ENCODE peak calls at places on chromosomes 6 and 20, in nine cellular contexts. I is choroid plexus epithelial cell, H is Right ventricle myocardium superior, G is activated gamma-delta T cell treated with Interleukin-2 at 50 U/mL for 16 hours, C is GM19239, Y is HTR-8/SVneo, S is kidney tubule cell, E is NCI-H460, O is ACHN. N is an unnamed sample.

GRCh38 chr6:129490551-129491245 is 219.3 kb downstream of the ARHGAP18 start:
- DNase-seq in H (no peak), C (peak; percentile 53), O (peak; percentile 93), G (peak; percentile 59), I (peak; percentile 99), S (peak; percentile 99), Y (peak; percentile 70), E (peak; percentile 78), N (peak; percentile 20)

GRCh38 chr6:28693033-28693750 is 167.5 kb downstream of the GPX5 start:
- DNase-seq in O (no peak), S (peak; percentile 74), Y (no peak), C (no peak), G (no peak), H (no peak), E (no peak), I (peak; percentile 38), N (no peak)

GRCh38 chr20:62489186-62489939 is 13.6 kb upstream of the GATA5 start:
- DNase-seq in E (peak; percentile 22), C (no peak), S (peak; percentile 78), H (no peak), G (no peak), O (peak; percentile 68), Y (peak; percentile 92), I (no peak), N (no peak)

GRCh38 chr6:3384346-3385143 is 72.3 kb downstream of the SLC22A23 start:
- DNase-seq in Y (no peak), C (no peak), I (no peak), G (no peak), S (no peak), O (no peak), H (no peak), E (no peak), N (no peak)

GRCh38 chr6:93040375-93040774 is 379.0 kb downstream of the EPHA7 start:
- DNase-seq in S (no peak), C (no peak), H (no peak), E (no peak), O (no peak), G (no peak), Y (no peak), I (peak; percentile 45), N (no peak)

GRCh38 chr6:4180653-4181255 is 45.4 kb upstream of the ECI2 start:
- DNase-seq in I (peak; percentile 61), O (no peak), C (no peak), S (peak; percentile 38), G (no peak), H (no peak), Y (no peak), E (no peak), N (no peak)

GRCh38 chr6:44801188-44801587 is 413.7 kb downstream of the CDC5L start:
- DNase-seq in Y (no peak), C (no peak), S (no peak), E (no peak), O (no peak), H (no peak), I (no peak), G (no peak), N (no peak)

GRCh38 chr20:6707231-6707870 is 60.1 kb upstream of the BMP2 start:
- DNase-seq in H (no peak), Y (no peak), G (no peak), C (no peak), S (peak; percentile 22), I (peak; percentile 39), E (no peak), O (no peak), N (no peak)

GRCh38 chr20:50834599-50835005 is 39.7 kb downstream of the BCAS4 start:
- DNase-seq in G (no peak), H (no peak), Y (no peak), E (no peak), C (no peak), O (no peak), S (no peak), I (peak; percentile 84), N (no peak)

GRCh38 chr20:23629017-23629541 is 8.7 kb downstream of the CST3 start:
- DNase-seq in O (peak; percentile 18), E (peak; percentile 52), Y (no peak), G (no peak), S (peak; percentile 93), H (peak; percentile 68), C (no peak), I (peak; percentile 81), N (no peak)

GRCh38 chr6:56652231-56652630 is 9.5 kb upstream of the DST start:
- DNase-seq in E (no peak), I (peak; percentile 30), C (no peak), O (no peak), H (no peak), S (no peak), G (no peak), Y (no peak), N (no peak)

GRCh38 chr6:41932378-41932777 is 9.2 kb downstream of the CCND3 start:
- DNase-seq in O (no peak), Y (no peak), H (no peak), E (no peak), C (no peak), G (no peak), S (no peak), I (no peak), N (no peak)

GRCh38 chr6:21771626-21772320 is 178.2 kb downstream of the SOX4 start:
- DNase-seq in I (no peak), Y (no peak), C (no peak), E (no peak), G (no peak), H (no peak), O (no peak), S (peak; percentile 23), N (no peak)

GRCh38 chr6:105680131-105680530 is 277.2 kb upstream of the PREP start:
- DNase-seq in C (no peak), I (peak; percentile 8), Y (no peak), S (no peak), G (no peak), O (no peak), H (no peak), E (no peak), N (no peak)

GRCh38 chr20:23072892-23073586 is 13.1 kb downstream of the CD93 start:
- DNase-seq in S (no peak), I (no peak), Y (no peak), G (no peak), O (no peak), H (no peak), E (no peak), C (no peak), N (no peak)

GRCh38 chr6:54335871-54336270 is 27.6 kb downstream of the TINAG start:
- DNase-seq in H (no peak), O (peak; percentile 93), E (peak; percentile 41), G (no peak), I (peak; percentile 75), C (no peak), Y (peak; percentile 64), S (peak; percentile 95), N (no peak)

GRCh38 chr6:33840064-33840926 is 36.5 kb upstream of the MLN start:
- DNase-seq in H (no peak), O (peak; percentile 84), E (peak; percentile 84), S (peak; percentile 97), Y (peak; percentile 96), G (no peak), I (peak; percentile 96), C (peak; percentile 70), N (no peak)

GRCh38 chr20:24668791-24669190 is 199.4 kb downstream of the SYNDIG1 start:
- DNase-seq in E (no peak), H (no peak), G (no peak), I (no peak), O (no peak), S (peak; percentile 11), C (no peak), Y (no peak), N (no peak)

GRCh38 chr6:167569879-167570278 is 245.0 kb downstream of the TTLL2 start:
- DNase-seq in H (no peak), Y (no peak), C (no peak), S (no peak), E (no peak), G (no peak), I (no peak), O (no peak), N (no peak)

GRCh38 chr6:11368264-11368663 is 135.8 kb upstream of the NEDD9 start:
- DNase-seq in S (peak; percentile 75), G (no peak), O (no peak), I (no peak), Y (no peak), C (no peak), E (no peak), H (no peak), N (no peak)

GRCh38 chr6:146902846-146903245 is 301.4 kb upstream of the STXBP5 start:
- DNase-seq in C (no peak), E (no peak), S (no peak), I (no peak), H (no peak), O (no peak), Y (no peak), G (no peak), N (no peak)

GRCh38 chr6:84260186-84260585 is 32.7 kb upstream of the CEP162 start:
- DNase-seq in O (no peak), S (no peak), I (no peak), H (no peak), Y (no peak), C (no peak), E (no peak), G (no peak), N (no peak)

GRCh38 chr6:148747493-148748160 is 797 bp downstream of the UST start:
- DNase-seq in Y (no peak), O (peak; percentile 29), I (peak; percentile 55), S (peak; percentile 16), C (no peak), E (no peak), H (peak; percentile 69), G (peak; percentile 59), N (peak; percentile 74)

GRCh38 chr6:9848094-9848493 is 566.8 kb downstream of the TFAP2A start:
- DNase-seq in I (no peak), E (no peak), Y (no peak), S (peak; percentile 67), H (no peak), G (no peak), C (no peak), O (no peak), N (no peak)

GRCh38 chr6:89826029-89826528 is 3.6 kb upstream of the CASP8AP2 start:
- DNase-seq in E (no peak), Y (no peak), S (peak; percentile 19), G (no peak), H (no peak), C (no peak), O (peak; percentile 30), I (peak; percentile 77), N (no peak)

GRCh38 chr6:140490086-140490485 is 1115.6 kb upstream of the CITED2 start:
- DNase-seq in E (no peak), O (no peak), G (no peak), Y (no peak), I (peak; percentile 26), S (peak; percentile 35), C (no peak), H (no peak), N (no peak)

GRCh38 chr20:50399003-50399916 is 110.9 kb upstream of the PTPN1 start:
- DNase-seq in Y (no peak), C (no peak), G (no peak), E (no peak), H (peak; percentile 89), O (no peak), I (no peak), S (no peak), N (no peak)

GRCh38 chr6:22113046-22113766 is 183.6 kb downstream of the PRL start:
- DNase-seq in S (peak; percentile 96), E (peak; percentile 97), O (peak; percentile 31), I (peak; percentile 98), C (no peak), H (no peak), G (no peak), Y (peak; percentile 19), N (no peak)

GRCh38 chr6:167968091-167968490 is 29.4 kb upstream of the KIF25 start:
- DNase-seq in Y (no peak), C (no peak), G (no peak), E (peak; percentile 8), O (peak; percentile 38), I (peak; percentile 22), H (no peak), S (peak; percentile 41), N (no peak)

GRCh38 chr6:27812805-27813626 is 99.2 kb downstream of the OR2B2 start:
- DNase-seq in Y (no peak), I (no peak), G (no peak), C (no peak), H (no peak), O (no peak), S (no peak), E (no peak), N (no peak)

GRCh38 chr6:108948252-108948651 is 100.0 kb downstream of the ARMC2 start:
- DNase-seq in H (peak; percentile 71), I (no peak), O (peak; percentile 47), G (no peak), E (no peak), C (no peak), S (peak; percentile 78), Y (no peak), N (no peak)

N was measured in memory B cell.